ENCODE peak calls at places on chromosomes 5 and 9, in ten cellular contexts. Q is iris pigment epithelial cell; T is substantia nigra; E is CD4-positive, CD25-positive, alpha-beta regulatory T cell; X is HL-60; M is cardiac septum; Y is NAMALWA; P is coronary artery; V is astrocyte; Z is endothelial cell. N is an unnamed sample.

GRCh38 chr9:87973791-87974292 is 491 bp downstream of the CDK20 start:
- DNase-seq in V (no peak), M (no peak), Q (peak), T (no peak), Y (no peak), X (no peak), E (no peak), Z (no peak), P (no peak), N (no peak)

GRCh38 chr5:83554686-83555085 is 83.1 kb downstream of the VCAN start:
- DNase-seq in Y (no peak), E (no peak), Q (peak), T (no peak), X (no peak), Z (no peak), M (no peak), V (peak), P (no peak), N (no peak)

GRCh38 chr5:136209346-136209910 is 16.5 kb upstream of the SMIM32 start:
- DNase-seq in T (no peak), V (no peak), X (no peak), Z (no peak), Y (no peak), E (no peak), M (peak), P (no peak), Q (no peak), N (no peak)

GRCh38 chr9:78127271-78128225 is 95.9 kb upstream of the GNAQ start:
- DNase-seq in E (no peak), Y (no peak), M (no peak), T (peak), P (no peak), Q (no peak), Z (no peak), V (no peak), X (no peak), N (no peak)

GRCh38 chr5:73095564-73096238 is 24.7 kb upstream of the TMEM171 start:
- DNase-seq in Z (no peak), E (no peak), X (no peak), M (no peak), Q (no peak), P (no peak), Y (no peak), T (no peak), V (peak), N (no peak)

GRCh38 chr9:14343948-14344547 is 30.1 kb upstream of the NFIB start:
- DNase-seq in M (peak), X (no peak), T (peak), P (no peak), Y (no peak), V (no peak), Z (peak), E (no peak), Q (no peak), N (no peak)

GRCh38 chr9:112655633-112656032 is 62.3 kb downstream of the INIP start:
- DNase-seq in P (no peak), Q (no peak), E (no peak), Y (no peak), M (no peak), V (no peak), Z (no peak), T (no peak), X (no peak), N (no peak)

GRCh38 chr5:101783241-101784095 is 512.6 kb downstream of the SLCO4C1 start:
- DNase-seq in Q (no peak), X (no peak), V (no peak), E (no peak), P (no peak), Z (no peak), T (no peak), Y (no peak), M (no peak), N (peak)

GRCh38 chr9:92626484-92626883 is 43.4 kb downstream of the IPPK start:
- DNase-seq in E (no peak), P (no peak), Z (no peak), T (no peak), Y (no peak), X (no peak), Q (no peak), V (no peak), M (no peak), N (no peak)